ENCODE peak calls at places on chromosomes 16 and 17, in five cellular contexts. Z, C, H, X and J are unnamed samples.

GRCh38 chr17:78001182-78001581 is 42.7 kb downstream of the TNRC6C start:
- DNase-seq in Z (no peak), C (no peak), H (no peak), X (no peak), J (no peak)

GRCh38 chr16:81493755-81494433 is 49.3 kb downstream of the CMIP start:
- DNase-seq in Z (no peak), C (peak; percentile 95), H (peak; percentile 90), X (peak; percentile 83), J (peak; percentile 95)

GRCh38 chr17:76262732-76263344 is 2.3 kb upstream of the UBALD2 start:
- DNase-seq in Z (no peak), C (peak; percentile 88), H (peak; percentile 85), X (no peak), J (no peak)

GRCh38 chr17:81961554-81962498 is 839 bp upstream of the NOTUM start:
- DNase-seq in Z (no peak), C (no peak), H (no peak), X (no peak), J (no peak)

GRCh38 chr16:75483222-75483621 is 12.0 kb downstream of the CHST6 start:
- DNase-seq in Z (no peak), C (no peak), H (no peak), X (no peak), J (peak; percentile 66)

GRCh38 chr17:80632046-80632581 is 87.5 kb downstream of the RPTOR start:
- DNase-seq in Z (peak; percentile 59), C (no peak), H (no peak), X (no peak), J (no peak)

GRCh38 chr16:27547134-27547533 is 2.6 kb downstream of the GTF3C1 start:
- DNase-seq in Z (no peak), C (peak; percentile 23), H (no peak), X (no peak), J (peak; percentile 59)

GRCh38 chr17:74499992-74500391 is 31.3 kb downstream of the CD300LB start:
- DNase-seq in Z (peak; percentile 42), C (no peak), H (no peak), X (no peak), J (no peak)

GRCh38 chr16:70715113-70715711 is 29.4 kb upstream of the MTSS2 start:
- DNase-seq in Z (peak; percentile 94), C (peak; percentile 76), H (no peak), X (peak; percentile 98), J (peak; percentile 98)

GRCh38 chr17:45437461-45438283 is 5.0 kb upstream of the ARHGAP27 start:
- DNase-seq in Z (no peak), C (no peak), H (no peak), X (no peak), J (no peak)

GRCh38 chr16:70421473-70422311 is 17.2 kb downstream of the ST3GAL2 start:
- DNase-seq in Z (no peak), C (no peak), H (no peak), X (no peak), J (no peak)

GRCh38 chr16:496097-496886 is 31.2 kb upstream of the CAPN15 start:
- DNase-seq in Z (no peak), C (no peak), H (no peak), X (no peak), J (no peak)

GRCh38 chr17:73255671-73256181 is 6.0 kb downstream of the CPSF4L start:
- DNase-seq in Z (peak; percentile 88), C (peak; percentile 64), H (peak; percentile 75), X (peak; percentile 69), J (peak; percentile 64)

GRCh38 chr17:28746611-28747045 is 2.8 kb downstream of the TRAF4 start:
- DNase-seq in Z (no peak), C (peak; percentile 91), H (peak; percentile 91), X (peak; percentile 69), J (no peak)

GRCh38 chr16:84528317-84528716 is 23.9 kb upstream of the MEAK7 start:
- DNase-seq in Z (no peak), C (no peak), H (no peak), X (no peak), J (no peak)

GRCh38 chr17:45441536-45442310 is 9.1 kb upstream of the ARHGAP27 start:
- DNase-seq in Z (peak; percentile 77), C (no peak), H (no peak), X (no peak), J (no peak)

GRCh38 chr16:53515259-53515658 is 12.2 kb upstream of the AKTIP start:
- DNase-seq in Z (no peak), C (no peak), H (no peak), X (no peak), J (no peak)

GRCh38 chr16:75559564-75560372 is 3.7 kb upstream of the TMEM231 start:
- DNase-seq in Z (no peak), C (no peak), H (no peak), X (no peak), J (peak; percentile 9)

GRCh38 chr17:30970757-30971567 is at the start of gene RNF135:
- DNase-seq in Z (peak; percentile 95), C (peak; percentile 85), H (peak; percentile 89), X (peak; percentile 81), J (peak; percentile 82)

GRCh38 chr16:84647830-84648594 is at the start of gene KLHL36:
- DNase-seq in Z (peak; percentile 91), C (peak; percentile 65), H (peak; percentile 80), X (peak; percentile 50), J (peak; percentile 72)

GRCh38 chr17:1590031-1590746 is 27.6 kb upstream of the PITPNA start:
- DNase-seq in Z (no peak), C (peak; percentile 24), H (peak; percentile 72), X (peak; percentile 88), J (peak; percentile 97)

GRCh38 chr17:951388-952132 is 28.0 kb downstream of the NXN start:
- DNase-seq in Z (no peak), C (peak; percentile 50), H (no peak), X (peak; percentile 68), J (peak; percentile 97)

GRCh38 chr17:57746221-57746620 is 1.1 kb upstream of the CCDC182 start:
- DNase-seq in Z (peak; percentile 7), C (no peak), H (no peak), X (no peak), J (no peak)

GRCh38 chr16:8656376-8656775 is 18.0 kb upstream of the ABAT start:
- DNase-seq in Z (peak; percentile 58), C (no peak), H (no peak), X (no peak), J (no peak)

GRCh38 chr16:23105309-23105708 is 43.9 kb downstream of the USP31 start:
- DNase-seq in Z (no peak), C (peak; percentile 41), H (no peak), X (no peak), J (no peak)

GRCh38 chr17:30340957-30341356 is 7.1 kb upstream of the TMIGD1 start:
- DNase-seq in Z (no peak), C (no peak), H (no peak), X (no peak), J (no peak)

GRCh38 chr17:18958611-18959010 is 6.6 kb downstream of the SLC5A10 start:
- DNase-seq in Z (no peak), C (no peak), H (no peak), X (no peak), J (no peak)

DNA sequence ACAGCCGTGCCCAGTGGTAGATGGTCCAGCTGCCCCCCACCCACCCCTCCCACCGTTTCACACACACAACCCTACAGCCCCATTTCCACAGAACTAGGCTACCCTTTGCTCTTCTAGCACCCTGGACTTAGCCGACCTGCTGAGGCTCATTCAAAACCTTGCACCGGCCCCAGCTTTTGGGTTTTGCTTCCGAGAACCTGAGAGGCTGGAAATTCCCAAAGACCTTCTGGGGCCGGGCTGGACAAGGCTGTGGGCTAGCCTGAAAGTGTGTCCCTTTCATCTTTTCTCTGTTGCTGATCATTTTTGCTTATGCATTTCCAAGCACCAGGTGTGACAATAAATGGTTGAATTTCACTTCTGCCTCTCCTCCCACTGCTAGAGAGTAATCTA is 139.0 kb downstream of the DNAH9 start:
- DNase-seq in Z (no peak), C (no peak), H (no peak), X (no peak), J (no peak)
- TF ChIP-seq POLR2A in Z (no peak), C (no peak), H (no peak), X (no peak), J (no peak)

DNA sequence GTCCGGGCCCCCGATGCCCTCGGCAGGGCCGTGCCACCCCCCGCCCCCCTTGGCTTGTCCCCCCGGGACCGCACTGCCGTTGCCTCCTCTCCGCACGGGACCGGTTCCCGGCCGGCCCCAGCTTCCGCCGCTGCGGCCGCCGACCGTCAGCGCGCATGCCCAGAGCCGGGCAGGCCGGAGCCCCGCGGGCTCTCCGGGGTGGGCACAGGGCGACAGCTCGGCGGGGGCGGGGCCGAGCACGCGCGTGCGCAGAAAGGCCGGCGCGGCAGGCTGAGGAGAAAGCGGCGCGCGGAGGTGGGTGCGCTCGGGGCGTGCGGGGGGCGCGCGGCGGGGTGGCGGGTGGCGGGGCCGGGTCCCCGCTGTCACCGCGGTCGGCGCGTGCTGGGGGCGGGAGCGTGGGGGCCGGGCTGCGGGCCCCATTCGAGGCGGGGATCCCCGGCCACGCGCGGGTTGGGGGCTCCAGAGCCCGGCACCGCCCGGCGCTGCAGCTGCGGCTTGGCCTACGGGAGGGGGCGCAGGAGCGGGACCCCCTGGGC is at the start of gene TBC1D24:
- DNase-seq in Z (peak; percentile 95), C (peak; percentile 92), H (peak; percentile 89), X (peak; percentile 83), J (peak; percentile 100)
- TF ChIP-seq POLR2A in Z (no peak), C (peak; percentile 57), H (peak; percentile 47), X (peak; percentile 47), J (peak; percentile 92)

DNA sequence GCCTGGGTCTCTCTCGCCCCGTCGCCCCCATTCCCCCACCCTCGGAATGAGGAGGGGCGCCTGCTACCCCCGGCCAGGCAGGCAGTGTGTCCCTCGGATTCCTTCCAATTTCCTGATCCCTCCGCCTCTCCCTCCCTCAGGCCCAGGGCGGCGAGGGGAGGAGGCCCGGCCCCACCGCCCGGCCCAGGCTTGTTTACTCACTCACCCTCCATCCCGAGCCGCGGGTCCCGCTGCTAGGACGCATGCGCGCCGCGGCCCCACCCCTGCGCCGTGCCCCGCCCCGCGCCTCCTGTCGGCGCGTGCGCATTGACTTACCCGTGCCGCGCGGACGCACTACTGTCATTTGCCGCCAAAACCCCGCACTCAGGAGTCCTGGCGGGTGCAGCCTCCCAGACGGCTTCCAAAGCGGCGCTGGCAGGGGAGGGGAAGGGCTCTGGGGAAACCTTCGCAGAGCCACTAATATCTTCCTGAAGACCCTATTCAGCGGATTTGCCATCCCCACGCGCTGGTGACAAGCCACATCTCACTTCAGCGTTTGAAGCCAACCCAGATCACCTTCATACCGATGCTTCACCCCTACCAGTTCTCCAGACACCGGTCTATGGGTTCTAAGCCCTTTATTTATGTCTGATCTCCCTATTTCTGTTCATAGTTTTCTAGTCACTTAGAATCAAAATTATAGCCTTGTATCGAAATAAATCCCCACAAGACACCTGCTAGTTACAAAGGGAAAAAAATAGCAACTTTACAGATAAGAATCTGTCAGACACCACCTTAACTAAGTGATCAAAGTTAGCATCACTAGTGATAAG is at the start of gene EZH1:
- DNase-seq in Z (peak; percentile 97), C (peak; percentile 92), H (peak; percentile 93), X (peak; percentile 91), J (peak; percentile 97)
- TF ChIP-seq POLR2A in Z (no peak), C (peak; percentile 50), H (peak; percentile 74), X (no peak), J (peak; percentile 60)

GRCh38 chr16:31077592-31078199 is 3.5 kb downstream of the ZNF646 start:
- DNase-seq in Z (no peak), C (no peak), H (peak; percentile 48), X (no peak), J (no peak)

GRCh38 chr16:31080756-31081419 is 6.7 kb downstream of the ZNF646 start:
- DNase-seq in Z (no peak), C (no peak), H (peak; percentile 44), X (no peak), J (no peak)

GRCh38 chr16:31078597-31079341 is 4.5 kb downstream of the ZNF646 start:
- DNase-seq in Z (no peak), C (no peak), H (no peak), X (no peak), J (no peak)

GRCh38 chr16:31080035-31080629 is 5.9 kb downstream of the ZNF646 start:
- DNase-seq in Z (no peak), C (no peak), H (peak; percentile 45), X (peak; percentile 29), J (no peak)

GRCh38 chr16:31079342-31079944 is 5.2 kb downstream of the ZNF646 start:
- DNase-seq in Z (no peak), C (no peak), H (no peak), X (no peak), J (no peak)
- TF ChIP-seq POLR2A in Z (no peak), C (no peak), H (no peak), X (no peak), J (no peak)